ENCODE peak calls at places on chromosome 20, in nine cellular contexts. E is H54; Q is kidney glomerular epithelial cell; D is PC-3; X is activated naive CD8-positive, alpha-beta T cell treated with anti-CD3 and anti-CD28 coated beads, Interleukin-2, amount 50 U/mL, for 24 hours; Y is HEK293T; H is LHCN-M2; G is brain pericyte; O is frontal cortex. K is an unnamed sample.

GRCh38 chr20:64056889-64057627 is 5.9 kb upstream of the TCEA2 start:
- DNase-seq in G (no peak), Q (no peak), O (no peak), X (no peak), H (no peak), E (no peak), D (no peak), Y (no peak), K (no peak)

GRCh38 chr20:31774408-31774807 is 35.3 kb downstream of the TPX2 start:
- DNase-seq in E (no peak), G (no peak), O (no peak), D (no peak), X (no peak), Y (no peak), H (no peak), Q (no peak), K (no peak)

GRCh38 chr20:61929561-61929960 is 136.1 kb downstream of the TAF4 start:
- DNase-seq in H (no peak), X (no peak), O (no peak), E (no peak), G (no peak), Q (no peak), D (no peak), Y (no peak), K (no peak)

GRCh38 chr20:41086402-41087324 is 50.7 kb upstream of the PLCG1 start:
- DNase-seq in D (peak), H (no peak), Y (peak), Q (no peak), O (no peak), G (no peak), E (no peak), X (no peak), K (no peak)

GRCh38 chr20:51389543-51389924 is 153.0 kb downstream of the NFATC2 start:
- DNase-seq in G (no peak), D (no peak), E (no peak), Q (no peak), O (no peak), Y (no peak), X (no peak), H (no peak), K (no peak)

GRCh38 chr20:9617940-9618339 is 103.5 kb downstream of the LAMP5 start:
- DNase-seq in X (no peak), O (peak), G (no peak), D (peak), H (peak), E (no peak), Y (peak), Q (peak), K (no peak)

GRCh38 chr20:59564171-59564570 is 40.2 kb upstream of the PHACTR3 start:
- DNase-seq in G (no peak), X (no peak), D (no peak), O (no peak), Q (no peak), H (no peak), E (no peak), Y (peak), K (no peak)

GRCh38 chr20:63421913-63422312 is 50.5 kb downstream of the KCNQ2 start:
- DNase-seq in D (no peak), G (no peak), X (no peak), Y (no peak), E (no peak), H (no peak), O (no peak), Q (no peak), K (no peak)

GRCh38 chr20:54129350-54129749 is 44.4 kb downstream of the CYP24A1 start:
- DNase-seq in D (no peak), H (no peak), X (no peak), Y (no peak), E (no peak), O (no peak), G (no peak), Q (no peak), K (no peak)

K was measured in colonic mucosa.